ENCODE peak calls at places on chromosome 22, in four cellular contexts. One of them, this sample, is unnamed.

GRCh38 chr22:27581241-27581640 is 220.3 kb downstream of the MN1 start:
- DNase-seq in NCI-H774: no peak
- DNase-seq in activated T-cell treated with anti-CD3 and anti-CD28 coated beads for 1 hour: no peak
- DNase-seq in mucosa of gallbladder: no peak
- DNase-seq in this sample: no peak

GRCh38 chr22:19986410-19987341 is 29.9 kb downstream of the ARVCF start:
- DNase-seq in NCI-H774: peak
- DNase-seq in mucosa of gallbladder: peak
- DNase-seq in activated T-cell treated with anti-CD3 and anti-CD28 coated beads for 1 hour: peak
- DNase-seq in this sample: peak

GRCh38 chr22:50625131-50625567 is 2.8 kb downstream of the ARSA start:
- DNase-seq in NCI-H774: no peak
- DNase-seq in activated T-cell treated with anti-CD3 and anti-CD28 coated beads for 1 hour: no peak
- DNase-seq in mucosa of gallbladder: no peak
- DNase-seq in this sample: no peak

GRCh38 chr22:24406322-24407277 is 20.8 kb upstream of the ADORA2A start:
- DNase-seq in NCI-H774: no peak
- DNase-seq in activated T-cell treated with anti-CD3 and anti-CD28 coated beads for 1 hour: no peak
- DNase-seq in mucosa of gallbladder: no peak
- DNase-seq in this sample: no peak

GRCh38 chr22:37556750-37557149 is 3.5 kb upstream of the CDC42EP1 start:
- DNase-seq in activated T-cell treated with anti-CD3 and anti-CD28 coated beads for 1 hour: no peak
- DNase-seq in NCI-H774: no peak
- DNase-seq in mucosa of gallbladder: no peak
- DNase-seq in this sample: no peak

GRCh38 chr22:37775785-37776638 is 31.7 kb upstream of the GCAT start:
- DNase-seq in mucosa of gallbladder: no peak
- DNase-seq in NCI-H774: no peak
- DNase-seq in activated T-cell treated with anti-CD3 and anti-CD28 coated beads for 1 hour: no peak
- DNase-seq in this sample: no peak

GRCh38 chr22:50714150-50714549 is 23.9 kb upstream of the ACR start:
- DNase-seq in mucosa of gallbladder: no peak
- DNase-seq in NCI-H774: no peak
- DNase-seq in activated T-cell treated with anti-CD3 and anti-CD28 coated beads for 1 hour: no peak
- DNase-seq in this sample: no peak

GRCh38 chr22:45026511-45026910 is 16.7 kb upstream of the PHF21B start:
- DNase-seq in activated T-cell treated with anti-CD3 and anti-CD28 coated beads for 1 hour: no peak
- DNase-seq in NCI-H774: no peak
- DNase-seq in mucosa of gallbladder: no peak
- DNase-seq in this sample: no peak

GRCh38 chr22:43827336-43827735 is 15.2 kb upstream of the EFCAB6 start:
- DNase-seq in activated T-cell treated with anti-CD3 and anti-CD28 coated beads for 1 hour: no peak
- DNase-seq in mucosa of gallbladder: no peak
- DNase-seq in NCI-H774: no peak
- DNase-seq in this sample: no peak

GRCh38 chr22:23583836-23584235 is 3.7 kb upstream of the IGLL1 start:
- DNase-seq in NCI-H774: no peak
- DNase-seq in mucosa of gallbladder: no peak
- DNase-seq in activated T-cell treated with anti-CD3 and anti-CD28 coated beads for 1 hour: no peak
- DNase-seq in this sample: no peak

GRCh38 chr22:20562607-20563463 is 55.4 kb downstream of the MED15 start:
- DNase-seq in activated T-cell treated with anti-CD3 and anti-CD28 coated beads for 1 hour: no peak
- DNase-seq in mucosa of gallbladder: no peak
- DNase-seq in NCI-H774: no peak
- DNase-seq in this sample: no peak

GRCh38 chr22:23113067-23113846 is 28.5 kb downstream of the RSPH14 start:
- DNase-seq in mucosa of gallbladder: no peak
- DNase-seq in activated T-cell treated with anti-CD3 and anti-CD28 coated beads for 1 hour: no peak
- DNase-seq in NCI-H774: no peak
- DNase-seq in this sample: no peak

GRCh38 chr22:50190182-50190951 is 4.7 kb downstream of the TRABD start:
- DNase-seq in NCI-H774: no peak
- DNase-seq in mucosa of gallbladder: peak
- DNase-seq in activated T-cell treated with anti-CD3 and anti-CD28 coated beads for 1 hour: peak
- DNase-seq in this sample: peak

GRCh38 chr22:38213319-38214247 is 11.8 kb downstream of the MAFF start:
- DNase-seq in activated T-cell treated with anti-CD3 and anti-CD28 coated beads for 1 hour: no peak
- DNase-seq in mucosa of gallbladder: no peak
- DNase-seq in NCI-H774: no peak
- DNase-seq in this sample: no peak

GRCh38 chr22:45885941-45886395 is 91.0 kb downstream of the WNT7B start:
- DNase-seq in mucosa of gallbladder: no peak
- DNase-seq in NCI-H774: no peak
- DNase-seq in activated T-cell treated with anti-CD3 and anti-CD28 coated beads for 1 hour: no peak
- DNase-seq in this sample: no peak

GRCh38 chr22:23285734-23286133 is 105.4 kb downstream of the BCR start:
- DNase-seq in activated T-cell treated with anti-CD3 and anti-CD28 coated beads for 1 hour: no peak
- DNase-seq in mucosa of gallbladder: no peak
- DNase-seq in NCI-H774: no peak
- DNase-seq in this sample: no peak

GRCh38 chr22:45242778-45243191 is 2.1 kb upstream of the KIAA0930 start:
- DNase-seq in NCI-H774: peak
- DNase-seq in mucosa of gallbladder: peak
- DNase-seq in activated T-cell treated with anti-CD3 and anti-CD28 coated beads for 1 hour: no peak
- DNase-seq in this sample: no peak

GRCh38 chr22:30286813-30287625 is 2.3 kb downstream of the CASTOR1 start:
- DNase-seq in mucosa of gallbladder: peak
- DNase-seq in NCI-H774: no peak
- DNase-seq in activated T-cell treated with anti-CD3 and anti-CD28 coated beads for 1 hour: peak
- DNase-seq in this sample: peak

GRCh38 chr22:30314918-30315317 is 11.8 kb downstream of the TBC1D10A start:
- DNase-seq in activated T-cell treated with anti-CD3 and anti-CD28 coated beads for 1 hour: no peak
- DNase-seq in NCI-H774: no peak
- DNase-seq in mucosa of gallbladder: no peak
- DNase-seq in this sample: peak

GRCh38 chr22:37325024-37325395 is 42.7 kb downstream of the CYTH4 start:
- DNase-seq in mucosa of gallbladder: no peak
- DNase-seq in activated T-cell treated with anti-CD3 and anti-CD28 coated beads for 1 hour: no peak
- DNase-seq in NCI-H774: no peak
- DNase-seq in this sample: no peak

GRCh38 chr22:39661842-39662676 is 91.5 kb downstream of the CACNA1I start:
- DNase-seq in activated T-cell treated with anti-CD3 and anti-CD28 coated beads for 1 hour: peak
- DNase-seq in mucosa of gallbladder: peak
- DNase-seq in NCI-H774: no peak
- DNase-seq in this sample: no peak

GRCh38 chr22:25564320-25564978 is at the start of gene GRK3:
- DNase-seq in mucosa of gallbladder: peak
- DNase-seq in NCI-H774: no peak
- DNase-seq in activated T-cell treated with anti-CD3 and anti-CD28 coated beads for 1 hour: peak
- DNase-seq in this sample: peak

GRCh38 chr22:50507421-50507990 is at the start of gene LMF2:
- DNase-seq in NCI-H774: peak
- DNase-seq in activated T-cell treated with anti-CD3 and anti-CD28 coated beads for 1 hour: peak
- DNase-seq in mucosa of gallbladder: peak
- DNase-seq in this sample: peak

GRCh38 chr22:20750461-20751184 is 23.3 kb upstream of the SERPIND1 start:
- DNase-seq in NCI-H774: peak
- DNase-seq in mucosa of gallbladder: peak
- DNase-seq in activated T-cell treated with anti-CD3 and anti-CD28 coated beads for 1 hour: no peak
- DNase-seq in this sample: peak

GRCh38 chr22:43151251-43152000 is at the start of gene TSPO:
- DNase-seq in mucosa of gallbladder: peak
- DNase-seq in NCI-H774: no peak
- DNase-seq in activated T-cell treated with anti-CD3 and anti-CD28 coated beads for 1 hour: peak
- DNase-seq in this sample: peak

GRCh38 chr22:28402066-28402465 is 277.6 kb downstream of the TTC28 start:
- DNase-seq in activated T-cell treated with anti-CD3 and anti-CD28 coated beads for 1 hour: no peak
- DNase-seq in NCI-H774: no peak
- DNase-seq in mucosa of gallbladder: no peak
- DNase-seq in this sample: no peak

GRCh38 chr22:46287873-46288751 is 8.6 kb upstream of the GTSE1 start:
- DNase-seq in mucosa of gallbladder: peak
- DNase-seq in NCI-H774: no peak
- DNase-seq in activated T-cell treated with anti-CD3 and anti-CD28 coated beads for 1 hour: no peak
- DNase-seq in this sample: no peak

GRCh38 chr22:24305260-24305692 is 34.6 kb downstream of the SPECC1L start:
- DNase-seq in activated T-cell treated with anti-CD3 and anti-CD28 coated beads for 1 hour: no peak
- DNase-seq in NCI-H774: no peak
- DNase-seq in mucosa of gallbladder: no peak
- DNase-seq in this sample: no peak